ENCODE peak calls at places on chromosomes 3 and 15, in seven cellular contexts. One of them, this sample, is unnamed.

GRCh38 chr15:36029606-36030005 is 483.6 kb upstream of the DPH6 start:
- DNase-seq in HepG2: no peak
- DNase-seq in K562: no peak
- DNase-seq in H1: no peak
- DNase-seq in HCT116: no peak
- DNase-seq in GM12878: no peak
- DNase-seq in SK-N-SH: no peak
- DNase-seq in this sample: no peak

GRCh38 chr3:8283180-8283579 is 218.4 kb upstream of the LMCD1 start:
- DNase-seq in HepG2: no peak
- DNase-seq in K562: no peak
- DNase-seq in H1: no peak
- DNase-seq in HCT116: no peak
- DNase-seq in GM12878: no peak
- DNase-seq in SK-N-SH: no peak
- DNase-seq in this sample: no peak

GRCh38 chr15:66231421-66232266 is 21.9 kb downstream of the MEGF11 start:
- DNase-seq in HepG2: no peak
- DNase-seq in K562: no peak
- DNase-seq in H1: no peak
- DNase-seq in HCT116: no peak
- DNase-seq in GM12878: no peak
- DNase-seq in SK-N-SH: peak; percentile 42
- DNase-seq in this sample: no peak

GRCh38 chr3:61903074-61903473 is 341.7 kb downstream of the PTPRG start:
- DNase-seq in HepG2: no peak
- DNase-seq in K562: no peak
- DNase-seq in H1: no peak
- DNase-seq in HCT116: no peak
- DNase-seq in GM12878: no peak
- DNase-seq in SK-N-SH: no peak
- DNase-seq in this sample: no peak

GRCh38 chr3:11413071-11413470 is 140.9 kb downstream of the ATG7 start:
- DNase-seq in HepG2: no peak
- DNase-seq in K562: no peak
- DNase-seq in H1: no peak
- DNase-seq in HCT116: no peak
- DNase-seq in GM12878: no peak
- DNase-seq in SK-N-SH: no peak
- DNase-seq in this sample: no peak

GRCh38 chr15:46260937-46261336 is 626.1 kb downstream of the SQOR start:
- DNase-seq in HepG2: no peak
- DNase-seq in K562: no peak
- DNase-seq in H1: peak; percentile 34
- DNase-seq in HCT116: no peak
- DNase-seq in GM12878: no peak
- DNase-seq in SK-N-SH: no peak
- DNase-seq in this sample: no peak

GRCh38 chr15:33098082-33099058 is 96.1 kb downstream of the FMN1 start:
- DNase-seq in HepG2: no peak
- DNase-seq in K562: no peak
- DNase-seq in H1: no peak
- DNase-seq in HCT116: no peak
- DNase-seq in GM12878: no peak
- DNase-seq in SK-N-SH: no peak
- DNase-seq in this sample: no peak

GRCh38 chr3:175349181-175349580 is 490.0 kb downstream of the NAALADL2 start:
- DNase-seq in HepG2: no peak
- DNase-seq in K562: no peak
- DNase-seq in H1: no peak
- DNase-seq in HCT116: no peak
- DNase-seq in GM12878: peak; percentile 19
- DNase-seq in SK-N-SH: no peak
- DNase-seq in this sample: no peak

GRCh38 chr3:23430781-23431423 is 227.8 kb downstream of the UBE2E2 start:
- DNase-seq in HepG2: no peak
- DNase-seq in K562: no peak
- DNase-seq in H1: no peak
- DNase-seq in HCT116: no peak
- DNase-seq in GM12878: no peak
- DNase-seq in SK-N-SH: no peak
- DNase-seq in this sample: no peak

GRCh38 chr3:154971341-154971740 is 108.8 kb upstream of the MME start:
- DNase-seq in HepG2: no peak
- DNase-seq in K562: no peak
- DNase-seq in H1: no peak
- DNase-seq in HCT116: no peak
- DNase-seq in GM12878: no peak
- DNase-seq in SK-N-SH: no peak
- DNase-seq in this sample: no peak

GRCh38 chr15:58755956-58756355 is 6.4 kb upstream of the ADAM10 start:
- DNase-seq in HepG2: no peak
- DNase-seq in K562: no peak
- DNase-seq in H1: no peak
- DNase-seq in HCT116: no peak
- DNase-seq in GM12878: no peak
- DNase-seq in SK-N-SH: peak; percentile 20
- DNase-seq in this sample: peak; percentile 78

GRCh38 chr3:30004481-30004880 is 601.9 kb upstream of the TGFBR2 start:
- DNase-seq in HepG2: no peak
- DNase-seq in K562: no peak
- DNase-seq in H1: no peak
- DNase-seq in HCT116: no peak
- DNase-seq in GM12878: no peak
- DNase-seq in SK-N-SH: no peak
- DNase-seq in this sample: no peak

GRCh38 chr3:173732237-173732636 is 334.7 kb downstream of the NLGN1 start:
- DNase-seq in HepG2: no peak
- DNase-seq in K562: no peak
- DNase-seq in H1: no peak
- DNase-seq in HCT116: no peak
- DNase-seq in GM12878: no peak
- DNase-seq in SK-N-SH: no peak
- DNase-seq in this sample: no peak

GRCh38 chr3:133941390-133941789 is 45.7 kb upstream of the RAB6B start:
- DNase-seq in HepG2: no peak
- DNase-seq in K562: no peak
- DNase-seq in H1: no peak
- DNase-seq in HCT116: no peak
- DNase-seq in GM12878: no peak
- DNase-seq in SK-N-SH: no peak
- DNase-seq in this sample: peak; percentile 19

GRCh38 chr3:42747581-42747980 is 25.5 kb downstream of the CCDC13 start:
- DNase-seq in HepG2: no peak
- DNase-seq in K562: no peak
- DNase-seq in H1: no peak
- DNase-seq in HCT116: no peak
- DNase-seq in GM12878: no peak
- DNase-seq in SK-N-SH: no peak
- DNase-seq in this sample: no peak

GRCh38 chr3:40116478-40117162 is 192.9 kb upstream of the EIF1B start:
- DNase-seq in HepG2: no peak
- DNase-seq in K562: no peak
- DNase-seq in H1: no peak
- DNase-seq in HCT116: no peak
- DNase-seq in GM12878: no peak
- DNase-seq in SK-N-SH: no peak
- DNase-seq in this sample: no peak

GRCh38 chr3:57283366-57283765 is 9.1 kb downstream of the ASB14 start:
- DNase-seq in HepG2: no peak
- DNase-seq in K562: no peak
- DNase-seq in H1: no peak
- DNase-seq in HCT116: no peak
- DNase-seq in GM12878: no peak
- DNase-seq in SK-N-SH: no peak
- DNase-seq in this sample: no peak

GRCh38 chr3:30347679-30348216 is 258.7 kb upstream of the TGFBR2 start:
- DNase-seq in HepG2: peak; percentile 87
- DNase-seq in K562: no peak
- DNase-seq in H1: no peak
- DNase-seq in HCT116: no peak
- DNase-seq in GM12878: no peak
- DNase-seq in SK-N-SH: no peak
- DNase-seq in this sample: no peak

GRCh38 chr3:11534011-11534782 is 109.5 kb downstream of the VGLL4 start:
- DNase-seq in HepG2: no peak
- DNase-seq in K562: no peak
- DNase-seq in H1: no peak
- DNase-seq in HCT116: no peak
- DNase-seq in GM12878: no peak
- DNase-seq in SK-N-SH: no peak
- DNase-seq in this sample: peak; percentile 61

GRCh38 chr3:64306745-64307144 is 81.5 kb upstream of the PRICKLE2 start:
- DNase-seq in HepG2: no peak
- DNase-seq in K562: no peak
- DNase-seq in H1: no peak
- DNase-seq in HCT116: no peak
- DNase-seq in GM12878: no peak
- DNase-seq in SK-N-SH: no peak
- DNase-seq in this sample: no peak

GRCh38 chr3:130849111-130849552 is 44.8 kb upstream of the ATP2C1 start:
- DNase-seq in HepG2: no peak
- DNase-seq in K562: no peak
- DNase-seq in H1: no peak
- DNase-seq in HCT116: no peak
- DNase-seq in GM12878: no peak
- DNase-seq in SK-N-SH: no peak
- DNase-seq in this sample: peak; percentile 87

GRCh38 chr15:31262901-31263671 is 63.5 kb upstream of the KLF13 start:
- DNase-seq in HepG2: no peak
- DNase-seq in K562: no peak
- DNase-seq in H1: no peak
- DNase-seq in HCT116: no peak
- DNase-seq in GM12878: peak; percentile 84
- DNase-seq in SK-N-SH: no peak
- DNase-seq in this sample: no peak

DNA sequence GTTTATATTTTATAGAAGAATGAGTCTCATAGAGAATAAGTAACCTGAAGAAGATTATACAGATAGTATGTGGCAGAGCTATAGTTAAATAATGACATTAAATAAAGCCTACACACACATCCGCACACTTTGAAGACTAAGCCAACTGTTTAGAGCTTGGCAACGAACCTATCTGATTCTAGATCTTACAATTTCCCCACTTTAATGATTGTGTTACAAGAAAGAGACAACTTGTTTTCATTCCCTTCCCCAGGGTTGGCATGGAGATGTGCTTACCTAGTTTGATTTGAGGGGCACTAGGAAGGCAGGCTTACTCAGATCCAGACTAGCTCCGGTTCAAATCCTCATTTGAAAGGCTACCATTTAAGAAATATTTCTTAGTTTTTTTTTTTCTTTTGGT is 61.9 kb upstream of the CBLB start:
- DNase-seq in HepG2: no peak
- DNase-seq in K562: no peak
- DNase-seq in H1: no peak
- DNase-seq in HCT116: no peak
- DNase-seq in GM12878: no peak
- DNase-seq in SK-N-SH: no peak
- DNase-seq in this sample: no peak
- TF ChIP-seq JUND in HepG2: no peak
- TF ChIP-seq JUND in K562: no peak
- TF ChIP-seq JUND in H1: no peak
- TF ChIP-seq JUND in HCT116: no peak
- TF ChIP-seq JUND in GM12878: no peak
- TF ChIP-seq JUND in SK-N-SH: no peak
- TF ChIP-seq JUND in this sample: no peak

DNA sequence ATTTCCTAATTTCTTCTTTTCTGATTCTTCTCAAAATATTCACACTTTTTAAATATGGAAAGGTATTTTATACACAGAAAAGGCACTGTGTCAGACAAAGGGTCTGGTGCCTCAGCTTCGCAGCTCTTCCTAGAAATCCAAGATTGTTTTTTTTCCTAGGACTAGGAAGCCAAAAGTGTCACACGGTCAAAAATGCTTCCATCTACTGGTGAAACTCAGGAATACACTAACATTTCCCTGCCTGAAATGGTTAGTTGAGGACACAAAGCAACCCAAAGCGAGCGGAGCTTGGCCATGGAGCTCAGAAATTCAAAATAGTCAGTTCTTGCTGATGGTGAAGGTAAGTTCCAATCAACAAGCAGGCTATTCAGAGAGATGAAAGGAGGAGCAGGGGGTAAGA is 426.5 kb upstream of the RASGRP1 start:
- DNase-seq in HepG2: peak; percentile 13
- DNase-seq in K562: no peak
- DNase-seq in H1: no peak
- DNase-seq in HCT116: peak; percentile 8
- DNase-seq in GM12878: no peak
- DNase-seq in SK-N-SH: peak; percentile 36
- DNase-seq in this sample: peak; percentile 7
- TF ChIP-seq JUND in HepG2: no peak
- TF ChIP-seq JUND in K562: no peak
- TF ChIP-seq JUND in H1: no peak
- TF ChIP-seq JUND in HCT116: no peak
- TF ChIP-seq JUND in GM12878: no peak
- TF ChIP-seq JUND in SK-N-SH: no peak
- TF ChIP-seq JUND in this sample: no peak

DNA sequence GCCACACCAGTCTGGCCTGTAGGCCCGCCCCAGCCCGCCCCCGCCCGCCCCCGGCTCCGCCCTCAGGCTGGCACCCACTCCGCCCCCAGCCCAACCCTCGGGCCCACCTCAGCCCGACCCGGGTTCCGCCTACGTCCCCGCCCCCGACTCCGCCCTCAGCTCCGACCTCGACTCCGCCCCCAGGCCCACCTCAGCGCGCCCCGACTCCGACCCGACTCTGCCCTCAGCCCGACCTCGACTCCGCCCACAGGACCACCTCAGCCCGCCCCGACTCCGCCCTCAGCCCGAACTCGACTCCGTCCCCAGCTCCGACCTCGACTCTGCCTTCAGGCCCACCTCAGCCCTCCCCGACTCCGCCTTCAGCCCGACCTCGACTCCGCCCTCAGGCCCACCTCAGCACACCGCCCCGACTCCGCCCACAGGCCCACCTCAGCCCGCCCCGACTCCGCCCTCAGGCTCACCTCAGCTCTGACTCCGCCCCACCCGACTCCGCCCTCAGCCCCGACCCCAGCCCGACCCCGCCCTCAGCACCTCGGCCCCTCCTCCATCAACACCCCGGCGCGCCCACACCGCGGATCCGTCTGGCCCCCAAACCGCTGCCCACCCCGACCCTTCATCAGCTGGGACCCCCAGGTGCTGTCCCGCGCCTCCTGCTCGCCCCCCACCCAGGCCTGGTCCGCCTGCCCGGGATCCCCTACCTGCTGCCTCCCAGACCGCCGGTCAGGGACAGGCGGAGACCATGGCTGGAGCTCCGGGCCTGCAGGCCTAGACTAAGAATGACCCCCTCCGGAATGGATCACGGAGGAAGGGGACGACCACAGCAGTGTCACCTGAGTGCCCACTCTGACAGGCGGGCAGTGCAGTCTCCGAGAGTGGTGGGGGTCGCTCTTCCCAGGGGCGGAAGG is at the start of gene RAB43:
- DNase-seq in HepG2: peak; percentile 88
- DNase-seq in K562: peak; percentile 97
- DNase-seq in H1: peak; percentile 96
- DNase-seq in HCT116: peak; percentile 74
- DNase-seq in GM12878: peak; percentile 56
- DNase-seq in SK-N-SH: peak; percentile 100
- DNase-seq in this sample: peak; percentile 91
- TF ChIP-seq JUND in HepG2: no peak
- TF ChIP-seq JUND in K562: no peak
- TF ChIP-seq JUND in H1: no peak
- TF ChIP-seq JUND in HCT116: no peak
- TF ChIP-seq JUND in GM12878: no peak
- TF ChIP-seq JUND in SK-N-SH: no peak
- TF ChIP-seq JUND in this sample: no peak

GRCh38 chr3:100006570-100007271 is 107.6 kb downstream of the FILIP1L start:
- DNase-seq in HepG2: peak; percentile 13
- DNase-seq in K562: no peak
- DNase-seq in H1: no peak
- DNase-seq in HCT116: no peak
- DNase-seq in GM12878: no peak
- DNase-seq in SK-N-SH: no peak
- DNase-seq in this sample: peak; percentile 33
- TF ChIP-seq JUND in HepG2: no peak
- TF ChIP-seq JUND in K562: no peak
- TF ChIP-seq JUND in H1: no peak
- TF ChIP-seq JUND in HCT116: no peak
- TF ChIP-seq JUND in GM12878: no peak
- TF ChIP-seq JUND in SK-N-SH: peak; percentile 46
- TF ChIP-seq JUND in this sample: no peak